ENCODE peak calls at places on chromosomes 4 and X, in four cellular contexts. One of them, this sample, is unnamed.

GRCh38 chr4:186725422-186726149 is 1.9 kb upstream of the FAT1 start:
- DNase-seq in iris pigment epithelial cell: peak; percentile 93
- DNase-seq in NCI-H524 treated with DMSO at 0.1 percent for 48 hours: peak; percentile 19
- DNase-seq in activated naive CD4-positive, alpha-beta T cell: no peak
- DNase-seq in this sample: peak; percentile 90

GRCh38 chr4:21451032-21451431 is 497.5 kb downstream of the KCNIP4 start:
- DNase-seq in iris pigment epithelial cell: peak; percentile 94
- DNase-seq in NCI-H524 treated with DMSO at 0.1 percent for 48 hours: peak; percentile 65
- DNase-seq in activated naive CD4-positive, alpha-beta T cell: no peak
- DNase-seq in this sample: peak; percentile 8

GRCh38 chrX:93346309-93346708 is 327.1 kb downstream of the NAP1L3 start:
- DNase-seq in iris pigment epithelial cell: no peak
- DNase-seq in NCI-H524 treated with DMSO at 0.1 percent for 48 hours: no peak
- DNase-seq in activated naive CD4-positive, alpha-beta T cell: no peak
- DNase-seq in this sample: no peak

GRCh38 chr4:76430519-76431388 is 4.3 kb upstream of the SHROOM3 start:
- DNase-seq in iris pigment epithelial cell: peak; percentile 51
- DNase-seq in NCI-H524 treated with DMSO at 0.1 percent for 48 hours: no peak
- DNase-seq in activated naive CD4-positive, alpha-beta T cell: no peak
- DNase-seq in this sample: peak; percentile 75

GRCh38 chr4:107740950-107741701 is 21.1 kb upstream of the PAPSS1 start:
- DNase-seq in iris pigment epithelial cell: peak; percentile 75
- DNase-seq in NCI-H524 treated with DMSO at 0.1 percent for 48 hours: no peak
- DNase-seq in activated naive CD4-positive, alpha-beta T cell: no peak
- DNase-seq in this sample: peak; percentile 88

GRCh38 chr4:158484173-158484885 is 37.4 kb upstream of the RXFP1 start:
- DNase-seq in iris pigment epithelial cell: peak; percentile 22
- DNase-seq in NCI-H524 treated with DMSO at 0.1 percent for 48 hours: no peak
- DNase-seq in activated naive CD4-positive, alpha-beta T cell: no peak
- DNase-seq in this sample: no peak

GRCh38 chrX:40945366-40945713 is 139.9 kb upstream of the USP9X start:
- DNase-seq in iris pigment epithelial cell: peak; percentile 85
- DNase-seq in NCI-H524 treated with DMSO at 0.1 percent for 48 hours: no peak
- DNase-seq in activated naive CD4-positive, alpha-beta T cell: no peak
- DNase-seq in this sample: peak; percentile 80

GRCh38 chr4:174245714-174246113 is 37.8 kb downstream of the FBXO8 start:
- DNase-seq in iris pigment epithelial cell: no peak
- DNase-seq in NCI-H524 treated with DMSO at 0.1 percent for 48 hours: no peak
- DNase-seq in activated naive CD4-positive, alpha-beta T cell: no peak
- DNase-seq in this sample: no peak

GRCh38 chr4:2049811-2050210 is 9.3 kb upstream of the NAT8L start:
- DNase-seq in iris pigment epithelial cell: no peak
- DNase-seq in NCI-H524 treated with DMSO at 0.1 percent for 48 hours: no peak
- DNase-seq in activated naive CD4-positive, alpha-beta T cell: no peak
- DNase-seq in this sample: no peak

GRCh38 chrX:110965409-110965808 is 130.6 kb upstream of the PAK3 start:
- DNase-seq in iris pigment epithelial cell: no peak
- DNase-seq in NCI-H524 treated with DMSO at 0.1 percent for 48 hours: no peak
- DNase-seq in activated naive CD4-positive, alpha-beta T cell: no peak
- DNase-seq in this sample: no peak

GRCh38 chrX:130575831-130576404 is 174.1 kb downstream of the RBMX2 start:
- DNase-seq in iris pigment epithelial cell: peak; percentile 55
- DNase-seq in NCI-H524 treated with DMSO at 0.1 percent for 48 hours: no peak
- DNase-seq in activated naive CD4-positive, alpha-beta T cell: no peak
- DNase-seq in this sample: peak; percentile 49

GRCh38 chr4:141078871-141079270 is 54.4 kb downstream of the RNF150 start:
- DNase-seq in iris pigment epithelial cell: peak; percentile 38
- DNase-seq in NCI-H524 treated with DMSO at 0.1 percent for 48 hours: no peak
- DNase-seq in activated naive CD4-positive, alpha-beta T cell: no peak
- DNase-seq in this sample: peak; percentile 48

GRCh38 chr4:10458190-10458589 is 964 bp upstream of the ZNF518B start:
- DNase-seq in iris pigment epithelial cell: no peak
- DNase-seq in NCI-H524 treated with DMSO at 0.1 percent for 48 hours: no peak
- DNase-seq in activated naive CD4-positive, alpha-beta T cell: no peak
- DNase-seq in this sample: no peak

GRCh38 chr4:15001248-15001824 is 945 bp upstream of the CPEB2 start:
- DNase-seq in iris pigment epithelial cell: peak; percentile 94
- DNase-seq in NCI-H524 treated with DMSO at 0.1 percent for 48 hours: no peak
- DNase-seq in activated naive CD4-positive, alpha-beta T cell: peak; percentile 31
- DNase-seq in this sample: peak; percentile 92

GRCh38 chrX:47562615-47563243 is 1.7 kb downstream of the ARAF start:
- DNase-seq in iris pigment epithelial cell: peak; percentile 44
- DNase-seq in NCI-H524 treated with DMSO at 0.1 percent for 48 hours: no peak
- DNase-seq in activated naive CD4-positive, alpha-beta T cell: no peak
- DNase-seq in this sample: peak; percentile 62

GRCh38 chr4:158949094-158949493 is 153.8 kb upstream of the RAPGEF2 start:
- DNase-seq in iris pigment epithelial cell: peak; percentile 71
- DNase-seq in NCI-H524 treated with DMSO at 0.1 percent for 48 hours: no peak
- DNase-seq in activated naive CD4-positive, alpha-beta T cell: no peak
- DNase-seq in this sample: peak; percentile 44

GRCh38 chr4:3135155-3136011 is 60.9 kb downstream of the HTT start:
- DNase-seq in iris pigment epithelial cell: no peak
- DNase-seq in NCI-H524 treated with DMSO at 0.1 percent for 48 hours: no peak
- DNase-seq in activated naive CD4-positive, alpha-beta T cell: no peak
- DNase-seq in this sample: peak; percentile 7

GRCh38 chr4:185839770-185840169 is 27.8 kb upstream of the SORBS2 start:
- DNase-seq in iris pigment epithelial cell: peak; percentile 50
- DNase-seq in NCI-H524 treated with DMSO at 0.1 percent for 48 hours: no peak
- DNase-seq in activated naive CD4-positive, alpha-beta T cell: no peak
- DNase-seq in this sample: no peak

GRCh38 chr4:148716361-148717063 is 274.3 kb upstream of the NR3C2 start:
- DNase-seq in iris pigment epithelial cell: no peak
- DNase-seq in NCI-H524 treated with DMSO at 0.1 percent for 48 hours: no peak
- DNase-seq in activated naive CD4-positive, alpha-beta T cell: no peak
- DNase-seq in this sample: no peak

GRCh38 chrX:112857478-112857878 is 16.8 kb upstream of the AMOT start:
- DNase-seq in iris pigment epithelial cell: no peak
- DNase-seq in NCI-H524 treated with DMSO at 0.1 percent for 48 hours: no peak
- DNase-seq in activated naive CD4-positive, alpha-beta T cell: no peak
- DNase-seq in this sample: no peak

GRCh38 chr4:182245041-182245440 is 1.8 kb downstream of the TENM3 start:
- DNase-seq in iris pigment epithelial cell: no peak
- DNase-seq in NCI-H524 treated with DMSO at 0.1 percent for 48 hours: no peak
- DNase-seq in activated naive CD4-positive, alpha-beta T cell: no peak
- DNase-seq in this sample: no peak

GRCh38 chr4:83358410-83358809 is 23.8 kb upstream of the HPSE start:
- DNase-seq in iris pigment epithelial cell: peak; percentile 94
- DNase-seq in NCI-H524 treated with DMSO at 0.1 percent for 48 hours: no peak
- DNase-seq in activated naive CD4-positive, alpha-beta T cell: no peak
- DNase-seq in this sample: peak; percentile 85

GRCh38 chr4:108116423-108117168 is 52.1 kb downstream of the LEF1 start:
- DNase-seq in iris pigment epithelial cell: no peak
- DNase-seq in NCI-H524 treated with DMSO at 0.1 percent for 48 hours: no peak
- DNase-seq in activated naive CD4-positive, alpha-beta T cell: no peak
- DNase-seq in this sample: no peak

GRCh38 chr4:187270154-187270553 is 546.5 kb upstream of the FAT1 start:
- DNase-seq in iris pigment epithelial cell: peak; percentile 6
- DNase-seq in NCI-H524 treated with DMSO at 0.1 percent for 48 hours: no peak
- DNase-seq in activated naive CD4-positive, alpha-beta T cell: no peak
- DNase-seq in this sample: no peak

GRCh38 chrX:101958139-101958538 is 26.3 kb upstream of the ZMAT1 start:
- DNase-seq in iris pigment epithelial cell: peak; percentile 51
- DNase-seq in NCI-H524 treated with DMSO at 0.1 percent for 48 hours: no peak
- DNase-seq in activated naive CD4-positive, alpha-beta T cell: no peak
- DNase-seq in this sample: no peak

GRCh38 chr4:54781771-54782170 is 124.0 kb downstream of the KIT start:
- DNase-seq in iris pigment epithelial cell: no peak
- DNase-seq in NCI-H524 treated with DMSO at 0.1 percent for 48 hours: no peak
- DNase-seq in activated naive CD4-positive, alpha-beta T cell: no peak
- DNase-seq in this sample: peak; percentile 17

GRCh38 chrX:77293331-77293995 is 153.7 kb upstream of the FGF16 start:
- DNase-seq in iris pigment epithelial cell: no peak
- DNase-seq in NCI-H524 treated with DMSO at 0.1 percent for 48 hours: no peak
- DNase-seq in activated naive CD4-positive, alpha-beta T cell: no peak
- DNase-seq in this sample: no peak

This sample was measured in fibroblast of pulmonary artery.